ENCODE peak calls at places on chromosome 6, in eight cellular contexts. B is dorsolateral prefrontal cortex, Z is RWPE1, Q is cardiac fibroblast, O is progenitor cell of endocrine pancreas, L is adrenal gland, A is KG1, S is foreskin fibroblast. J is an unnamed sample.

GRCh38 chr6:114055319-114055718 is 84.4 kb upstream of the HDAC2 start:
- DNase-seq in L (no peak), S (no peak), B (no peak), A (no peak), Q (no peak), Z (no peak), O (no peak), J (no peak)

GRCh38 chr6:27684264-27685211 is 211.6 kb upstream of the ZNF184 start:
- DNase-seq in B (no peak), Q (peak), Z (peak), S (peak), L (no peak), A (peak), O (no peak), J (peak)

GRCh38 chr6:56314683-56315523 is 67.5 kb upstream of the COL21A1 start:
- DNase-seq in B (no peak), S (peak), Z (peak), O (no peak), L (peak), A (peak), Q (peak), J (peak)

GRCh38 chr6:151181701-151182367 is 57.9 kb upstream of the AKAP12 start:
- DNase-seq in B (no peak), Q (peak), Z (no peak), L (no peak), O (no peak), A (no peak), S (peak), J (no peak)

GRCh38 chr6:116290799-116291198 is 11.1 kb upstream of the TSPYL1 start:
- DNase-seq in A (no peak), L (no peak), B (no peak), O (no peak), Q (no peak), S (no peak), Z (no peak), J (no peak)

GRCh38 chr6:155247618-155248017 is 16.2 kb upstream of the CLDN20 start:
- DNase-seq in S (peak), Q (peak), O (no peak), B (no peak), A (no peak), L (no peak), Z (peak), J (no peak)

GRCh38 chr6:18492957-18493356 is 105.8 kb downstream of the RNF144B start:
- DNase-seq in Q (no peak), S (no peak), O (no peak), A (no peak), L (no peak), Z (no peak), B (no peak), J (no peak)

GRCh38 chr6:77620290-77620882 is 32.5 kb upstream of the MEI4 start:
- DNase-seq in A (no peak), B (no peak), Z (peak), Q (peak), L (peak), S (no peak), O (no peak), J (peak)

GRCh38 chr6:169070506-169071176 is 183.0 kb downstream of the THBS2 start:
- DNase-seq in L (peak), Z (peak), A (no peak), S (peak), O (no peak), Q (peak), B (no peak), J (no peak)

J was measured in A673.